ENCODE peak calls at places on chromosomes 16 and 17, in five cellular contexts. Z is CD4-positive, alpha-beta T cell; C is CD8-positive, alpha-beta T cell; K is prostate gland; I is AG04450. V is an unnamed sample.

GRCh38 chr17:76036497-76037380 is 9.6 kb upstream of the EVPL start:
- DNase-seq in Z (no peak), C (no peak), K (no peak), I (no peak), V (no peak)

GRCh38 chr17:49523706-49524472 is 28.8 kb downstream of the NGFR start:
- DNase-seq in Z (no peak), C (no peak), K (peak; percentile 89), I (no peak), V (peak; percentile 4)

GRCh38 chr17:50428831-50429424 is 2.9 kb downstream of the ACSF2 start:
- DNase-seq in Z (no peak), C (no peak), K (peak; percentile 82), I (no peak), V (no peak)

GRCh38 chr17:3959295-3959899 is 4.8 kb downstream of the ATP2A3 start:
- DNase-seq in Z (no peak), C (no peak), K (peak; percentile 41), I (peak; percentile 43), V (no peak)

GRCh38 chr17:19448341-19449268 is 37.6 kb downstream of the RNF112 start:
- DNase-seq in Z (no peak), C (no peak), K (peak; percentile 55), I (peak; percentile 97), V (no peak)

GRCh38 chr16:72783716-72784320 is 264.1 kb downstream of the ZFHX3 start:
- DNase-seq in Z (no peak), C (no peak), K (no peak), I (no peak), V (no peak)

GRCh38 chr16:31010943-31011342 is 505 bp upstream of the STX1B start:
- DNase-seq in Z (no peak), C (no peak), K (no peak), I (no peak), V (no peak)

GRCh38 chr17:15413101-15413750 is 54.2 kb downstream of the CDRT4 start:
- DNase-seq in Z (no peak), C (no peak), K (no peak), I (no peak), V (no peak)

GRCh38 chr16:72255785-72256184 is 83.8 kb upstream of the PMFBP1 start:
- DNase-seq in Z (no peak), C (no peak), K (no peak), I (no peak), V (no peak)

GRCh38 chr17:65345261-65346060 is 208.3 kb downstream of the RGS9 start:
- DNase-seq in Z (no peak), C (no peak), K (no peak), I (no peak), V (no peak)

GRCh38 chr17:50918933-50919296 is 52.8 kb upstream of the TOB1 start:
- DNase-seq in Z (no peak), C (peak; percentile 33), K (no peak), I (no peak), V (no peak)

GRCh38 chr16:86343111-86343642 is 167.2 kb upstream of the FOXF1 start:
- DNase-seq in Z (no peak), C (no peak), K (peak; percentile 72), I (peak; percentile 72), V (no peak)

GRCh38 chr16:4089811-4090293 is 26.4 kb downstream of the ADCY9 start:
- DNase-seq in Z (no peak), C (no peak), K (no peak), I (no peak), V (no peak)

DNA sequence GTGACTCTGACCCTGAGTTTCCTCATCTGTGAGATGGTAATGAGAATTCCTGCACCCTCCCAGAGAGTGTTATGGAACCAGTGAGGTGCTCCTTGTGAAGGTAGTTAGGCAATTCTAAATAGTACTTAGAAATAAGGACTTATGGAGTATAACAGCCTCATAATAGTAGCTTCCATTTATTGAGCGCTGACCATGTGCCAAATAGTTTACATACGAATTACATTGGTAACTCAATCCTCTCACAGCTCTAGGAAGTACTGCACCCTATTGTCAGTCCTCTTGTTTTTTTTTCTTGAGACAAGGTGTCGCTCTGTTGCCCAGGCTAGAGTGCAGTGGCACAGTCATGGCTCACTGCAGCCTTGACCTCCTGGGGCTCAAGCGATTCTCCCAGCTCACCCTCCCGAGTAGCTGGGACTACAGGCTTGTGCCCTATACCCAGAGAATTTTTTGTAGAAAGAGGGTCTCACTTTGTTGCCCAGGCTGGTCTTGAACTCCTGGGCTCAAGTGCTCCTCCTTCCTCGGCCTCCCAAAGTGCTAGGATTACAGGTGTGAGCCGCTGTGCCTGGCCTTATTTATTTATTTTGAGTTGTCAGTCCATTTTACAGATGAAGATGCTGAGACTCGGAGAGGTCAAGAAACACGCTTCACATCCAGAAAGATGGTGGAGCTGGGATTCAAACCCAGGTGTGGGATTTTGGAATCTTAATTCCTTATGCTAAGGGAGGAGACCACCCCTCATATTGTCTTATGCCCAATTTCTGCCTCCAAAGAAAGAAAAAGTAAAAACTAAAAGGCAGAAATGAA is 2.9 kb downstream of the TNS4 start:
- DNase-seq in Z (no peak), C (no peak), K (no peak), I (no peak), V (no peak)
- TF ChIP-seq CTCF in Z (no peak), C (no peak), K (no peak), I (no peak), V (no peak)

GRCh38 chr16:83549836-83550569 is 257.8 kb upstream of the HSBP1 start:
- DNase-seq in Z (no peak), C (no peak), K (no peak), I (no peak), V (no peak)
- TF ChIP-seq CTCF in Z (no peak), C (no peak), K (no peak), I (no peak), V (no peak)

DNA sequence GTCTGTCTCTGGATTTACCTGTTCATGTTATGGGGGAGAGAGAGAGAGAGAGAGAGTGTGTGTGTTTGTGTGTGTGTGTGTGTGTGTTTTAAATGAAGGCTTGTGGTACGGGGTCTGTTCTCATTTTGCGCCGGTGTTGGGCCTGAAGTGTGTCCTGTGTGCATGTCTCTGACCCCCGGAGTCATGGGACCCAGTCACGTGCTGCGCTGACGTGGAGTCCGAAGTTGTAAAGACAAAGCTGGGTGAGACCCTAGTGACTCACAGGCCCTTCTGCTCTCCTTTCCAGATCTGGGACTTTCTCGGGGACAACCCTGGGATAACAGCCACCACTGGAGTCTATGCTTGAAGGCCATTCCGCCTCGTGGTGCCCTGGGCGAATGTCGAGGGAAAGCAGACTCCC is 35.0 kb downstream of the JPH3 start:
- DNase-seq in Z (no peak), C (no peak), K (no peak), I (no peak), V (no peak)
- TF ChIP-seq CTCF in Z (no peak), C (no peak), K (no peak), I (no peak), V (no peak)

GRCh38 chr17:43995150-43995471 is 9.3 kb upstream of the NAGS start:
- DNase-seq in Z (no peak), C (no peak), K (no peak), I (no peak), V (no peak)
- TF ChIP-seq CTCF in Z (peak; percentile 42), C (peak; percentile 33), K (no peak), I (no peak), V (no peak)

DNA sequence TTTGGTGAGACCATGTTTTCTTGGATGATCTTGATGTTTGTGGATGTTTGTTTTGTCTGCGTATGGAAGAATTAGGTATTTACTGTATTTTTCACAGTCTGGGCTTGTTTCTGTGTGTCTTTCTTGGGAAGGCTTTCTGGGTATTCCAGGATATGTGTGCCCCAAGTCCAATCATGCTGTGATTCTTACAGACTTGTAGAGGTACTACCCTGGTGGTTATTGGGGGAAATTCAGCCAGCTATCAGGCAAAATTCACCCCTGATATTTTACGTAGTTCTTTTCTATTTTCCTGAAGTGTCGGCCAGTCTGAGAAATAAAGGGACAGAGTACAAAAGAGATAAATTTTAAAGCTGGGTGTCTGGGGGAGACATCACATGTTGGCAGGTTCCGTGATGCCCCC is 33.4 kb upstream of the ARL4D start:
- DNase-seq in Z (no peak), C (no peak), K (no peak), I (no peak), V (no peak)
- TF ChIP-seq CTCF in Z (no peak), C (no peak), K (no peak), I (peak; percentile 28), V (no peak)

GRCh38 chr16:57371494-57372371 is 557 bp upstream of the CX3CL1 start:
- DNase-seq in Z (no peak), C (no peak), K (no peak), I (no peak), V (no peak)

GRCh38 chr16:57374067-57374534 is 1.8 kb downstream of the CX3CL1 start:
- DNase-seq in Z (no peak), C (no peak), K (peak; percentile 46), I (no peak), V (no peak)

GRCh38 chr16:57376313-57376818 is 4.1 kb downstream of the CX3CL1 start:
- DNase-seq in Z (no peak), C (no peak), K (no peak), I (no peak), V (no peak)

GRCh38 chr16:57373117-57373947 is 1.0 kb downstream of the CX3CL1 start:
- DNase-seq in Z (no peak), C (no peak), K (no peak), I (no peak), V (no peak)

DNA sequence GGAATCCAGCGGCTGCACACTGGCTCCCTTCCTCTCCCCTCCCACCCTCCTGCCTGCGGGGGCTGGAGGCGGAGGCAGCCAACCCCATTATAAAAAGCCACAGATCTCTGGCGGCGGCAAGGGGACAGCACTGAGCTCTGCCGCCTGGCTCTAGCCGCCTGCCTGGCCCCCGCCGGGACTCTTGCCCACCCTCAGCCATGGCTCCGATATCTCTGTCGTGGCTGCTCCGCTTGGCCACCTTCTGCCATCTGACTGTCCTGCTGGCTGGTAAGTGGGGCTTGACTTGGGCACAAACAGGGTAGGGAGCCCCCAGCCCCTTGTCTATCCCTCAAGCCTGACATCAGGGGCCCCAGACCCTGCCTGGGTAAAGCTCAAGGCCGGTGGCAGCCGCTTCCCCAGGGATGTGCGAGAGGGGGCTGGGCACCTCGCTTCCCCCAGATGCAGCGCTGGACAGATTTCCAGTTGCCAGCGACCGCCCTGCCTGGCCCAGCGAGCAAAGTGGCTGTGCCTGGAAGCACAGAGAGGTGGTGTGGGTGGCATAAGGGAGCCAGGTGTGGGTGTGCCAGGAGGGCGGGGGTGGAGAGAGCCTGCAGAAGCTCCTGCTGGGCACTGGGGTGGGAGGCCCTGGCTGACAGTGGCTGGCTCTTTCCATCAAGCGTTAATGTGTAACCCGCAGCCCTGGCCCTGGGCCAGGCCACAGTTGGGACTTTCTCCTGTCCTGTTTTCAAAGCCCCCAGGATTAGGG is at the start of gene CX3CL1:
- DNase-seq in Z (no peak), C (no peak), K (peak; percentile 85), I (no peak), V (no peak)
- TF ChIP-seq CTCF in Z (no peak), C (no peak), K (no peak), I (peak; percentile 13), V (no peak)

GRCh38 chr16:1338119-1338730 is 4.8 kb downstream of the BAIAP3 start:
- DNase-seq in Z (no peak), C (peak; percentile 31), K (no peak), I (no peak), V (peak; percentile 67)
- TF ChIP-seq CTCF in Z (no peak), C (no peak), K (no peak), I (peak; percentile 30), V (peak; percentile 37)